ENCODE peak calls at places on chromosomes 3 and 15, in four cellular contexts. R, E, S and J are unnamed samples. For H3K4me1, the result is how much of the 10 kb centered on the place peaks cover.

GRCh38 chr15:90033448-90033847 is 32.3 kb downstream of the ZNF710 start:
- DNase-seq in E (no peak), S (no peak), R (no peak), J (no peak)

GRCh38 chr3:14227866-14228265 is 49.2 kb downstream of the LSM3 start:
- DNase-seq in E (peak), S (no peak), R (no peak), J (no peak)

GRCh38 chr3:134132961-134133360 is 103.2 kb upstream of the SLCO2A1 start:
- DNase-seq in R (no peak), S (no peak), E (peak), J (no peak)

GRCh38 chr15:58383876-58384275 is 47.9 kb upstream of the LIPC start:
- DNase-seq in E (no peak), R (no peak), S (no peak), J (no peak)

GRCh38 chr15:80701676-80702311 is 6.7 kb downstream of the ABHD17C start:
- DNase-seq in E (no peak), S (no peak), R (no peak), J (no peak)

GRCh38 chr15:38905634-38906033 is 341.0 kb upstream of the RASGRP1 start:
- DNase-seq in S (no peak), R (no peak), E (peak), J (no peak)

GRCh38 chr3:17342126-17342525 is 400.3 kb downstream of the TBC1D5 start:
- DNase-seq in R (no peak), S (no peak), E (no peak), J (no peak)

GRCh38 chr3:117725314-117725713 is 1015.7 kb downstream of the TUSC7 start:
- DNase-seq in E (no peak), R (no peak), S (no peak), J (no peak)

GRCh38 chr3:44568561-44568960 is 13.6 kb downstream of the ZKSCAN7 start:
- DNase-seq in E (peak), R (no peak), S (no peak), J (peak)

GRCh38 chr3:194606163-194606562 is 27.1 kb downstream of the TMEM44 start:
- DNase-seq in R (no peak), E (no peak), S (no peak), J (no peak)

GRCh38 chr15:78077860-78078187 is 313 bp upstream of the TBC1D2B start:
- DNase-seq in S (no peak), E (no peak), R (no peak), J (no peak)

GRCh38 chr3:108334698-108335097 is 38.4 kb downstream of the HHLA2 start:
- DNase-seq in S (no peak), R (no peak), E (peak), J (no peak)

GRCh38 chr3:129112308-129113052 is 9.1 kb downstream of the RAB43 start:
- DNase-seq in E (peak), R (no peak), S (no peak), J (peak)

GRCh38 chr3:127452321-127452821 is 138.2 kb downstream of the TPRA1 start:
- DNase-seq in E (no peak), R (no peak), S (no peak), J (no peak)

GRCh38 chr3:149466192-149466591 is 8.3 kb upstream of the TM4SF4 start:
- DNase-seq in E (peak), S (no peak), R (no peak), J (peak)

GRCh38 chr3:150147776-150148175 is 177.1 kb upstream of the PFN2 start:
- DNase-seq in R (peak), S (no peak), E (peak), J (peak)

GRCh38 chr3:109569121-109569520 is 231.8 kb upstream of the DPPA4 start:
- DNase-seq in S (no peak), E (peak), R (no peak), J (peak)

GRCh38 chr3:78455737-78456136 is 1312.1 kb downstream of the ROBO1 start:
- DNase-seq in R (no peak), S (no peak), E (no peak), J (no peak)

GRCh38 chr3:23809840-23810341 is 4.1 kb downstream of the UBE2E1 start:
- DNase-seq in S (no peak), E (no peak), R (no peak), J (no peak)

GRCh38 chr15:90295270-90295648 is 29.8 kb downstream of the NGRN start:
- DNase-seq in E (no peak), S (no peak), R (no peak), J (no peak)

GRCh38 chr3:50160561-50160983 is 5.4 kb downstream of the SEMA3F start:
- DNase-seq in S (no peak), E (no peak), R (no peak), J (no peak)

GRCh38 chr3:8503871-8504610 is 2.4 kb downstream of the LMCD1 start:
- DNase-seq in E (no peak), S (no peak), R (no peak), J (peak)

GRCh38 chr3:44932986-44933944 is 42.7 kb downstream of the ZDHHC3 start:
- DNase-seq in R (no peak), E (no peak), S (no peak), J (no peak)

GRCh38 chr15:63983071-63983711 is 63.1 kb downstream of the DAPK2 start:
- DNase-seq in R (no peak), E (no peak), S (no peak), J (no peak)

GRCh38 chr15:91813924-91814323 is 39.6 kb upstream of the SLCO3A1 start:
- DNase-seq in R (no peak), E (no peak), S (no peak), J (no peak)

GRCh38 chr3:169694117-169694516 is 30.6 kb upstream of the MECOM start:
- DNase-seq in S (no peak), E (peak), R (no peak), J (no peak)

GRCh38 chr3:188321258-188321657 is 167.3 kb downstream of the LPP start:
- DNase-seq in S (no peak), E (no peak), R (no peak), J (no peak)

GRCh38 chr3:168089179-168089771 is 6.4 kb downstream of the GOLIM4 start:
- DNase-seq in R (no peak), E (no peak), S (no peak), J (no peak)

GRCh38 chr3:136120373-136121348 is 75.5 kb downstream of the MSL2 start:
- DNase-seq in R (no peak), S (no peak), E (peak), J (no peak)

GRCh38 chr3:141204343-141204742 is 27.3 kb upstream of the PXYLP1 start:
- DNase-seq in S (no peak), E (no peak), R (no peak), J (no peak)

GRCh38 chr3:127739347-127740135 is 66.8 kb downstream of the ABTB1 start:
- DNase-seq in E (peak), S (no peak), R (no peak), J (no peak)

GRCh38 chr3:45706133-45706808 is 17.1 kb downstream of the SACM1L start:
- DNase-seq in R (no peak), E (no peak), S (no peak), J (no peak)

GRCh38 chr3:181838940-181839914 is 127.5 kb downstream of the SOX2 start:
- DNase-seq in E (no peak), R (no peak), S (no peak), J (no peak)

DNA sequence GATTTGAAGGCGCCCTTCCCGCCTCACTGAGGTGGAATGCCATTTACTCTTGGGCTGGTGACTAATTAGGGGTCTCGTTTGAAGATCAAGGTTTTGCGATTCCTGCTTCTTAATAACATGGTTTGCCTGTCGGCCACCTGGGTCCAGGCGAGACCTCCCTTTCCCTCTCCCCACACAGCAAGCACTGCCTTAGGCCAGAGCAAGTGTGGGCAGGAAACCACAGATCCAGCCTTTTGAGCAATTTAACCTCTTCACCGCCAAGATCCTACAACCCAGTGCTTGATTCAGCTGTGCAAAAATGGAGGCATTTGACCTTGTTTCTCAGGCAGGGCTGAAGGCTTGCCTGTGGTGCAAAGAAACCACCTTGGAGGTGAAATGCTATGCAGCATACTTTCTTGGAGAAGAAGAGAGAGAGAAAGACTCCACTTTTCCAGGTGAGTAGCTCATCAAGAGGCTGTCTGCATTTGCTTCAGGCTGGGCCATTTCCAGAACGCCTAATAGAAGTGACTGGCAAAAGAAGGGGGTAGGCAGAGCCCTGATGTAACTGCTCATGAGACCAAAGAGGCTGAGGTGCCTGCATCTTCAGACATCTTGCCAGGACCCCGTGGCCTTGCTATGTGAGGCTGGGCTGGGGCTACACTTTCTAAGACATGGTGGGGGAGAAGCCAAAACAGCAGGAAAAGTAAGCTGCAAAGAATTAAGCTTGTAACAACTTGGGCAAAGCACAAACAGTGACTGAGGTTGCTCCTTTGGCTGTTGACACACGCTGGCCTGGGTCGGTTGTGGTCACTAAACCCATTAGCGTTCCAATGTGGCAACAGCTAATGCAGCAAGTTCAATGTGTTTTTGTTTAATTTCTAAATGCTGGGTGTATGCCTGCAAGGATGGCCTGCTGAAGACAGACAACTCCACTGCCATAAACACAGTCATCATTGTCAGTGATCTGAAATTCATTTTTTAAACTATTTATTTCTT is 34.3 kb upstream of the WNT5A start:
- DNase-seq in R (peak), E (no peak), S (no peak), J (peak)
- H3K4me3 ChIP-seq in R (no peak), E (no peak), S (no peak), J (no peak)

GRCh38 chr15:25846377-25846776 is 16.8 kb downstream of the ATP10A start:
- DNase-seq in R (no peak), S (no peak), E (no peak), J (no peak)
- H3K4me1 ChIP-seq in R (under half), S (under half), E (under half), J (under half)

DNA sequence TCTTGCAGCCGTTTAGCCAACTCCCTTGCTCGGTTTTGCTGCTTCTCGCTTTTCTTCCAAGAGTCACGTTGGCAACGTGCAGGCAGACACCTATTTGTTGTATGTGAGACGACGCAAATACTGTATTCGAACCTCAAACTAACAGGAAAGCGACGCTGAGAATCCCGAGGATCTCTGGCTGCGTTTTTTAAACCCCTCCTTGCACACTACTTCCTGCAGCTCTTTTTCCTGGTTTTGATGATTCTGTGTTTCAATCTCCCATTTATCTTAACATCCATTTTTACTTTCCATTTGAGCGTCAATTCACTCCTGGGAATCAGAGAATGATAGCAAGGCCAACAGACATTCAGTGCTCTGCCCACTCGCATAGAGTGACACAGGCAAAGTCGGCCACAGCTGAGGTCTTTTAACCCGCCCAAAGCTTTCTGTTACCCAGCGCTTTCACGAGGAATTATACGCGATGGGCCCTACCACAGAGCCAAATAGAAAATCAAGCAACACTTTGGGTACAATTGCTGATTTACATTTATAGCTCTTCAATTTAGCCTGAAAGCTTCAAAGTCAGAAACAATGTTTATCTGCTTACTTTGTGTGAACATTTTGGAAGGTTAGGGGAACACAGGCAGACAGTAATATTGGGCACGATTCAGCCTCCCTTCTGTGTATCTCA is 1.6 kb upstream of the ANXA2 start:
- DNase-seq in R (no peak), E (no peak), S (no peak), J (no peak)
- H3K4me3 ChIP-seq in R (no peak), E (peak), S (peak), J (peak)

DNA sequence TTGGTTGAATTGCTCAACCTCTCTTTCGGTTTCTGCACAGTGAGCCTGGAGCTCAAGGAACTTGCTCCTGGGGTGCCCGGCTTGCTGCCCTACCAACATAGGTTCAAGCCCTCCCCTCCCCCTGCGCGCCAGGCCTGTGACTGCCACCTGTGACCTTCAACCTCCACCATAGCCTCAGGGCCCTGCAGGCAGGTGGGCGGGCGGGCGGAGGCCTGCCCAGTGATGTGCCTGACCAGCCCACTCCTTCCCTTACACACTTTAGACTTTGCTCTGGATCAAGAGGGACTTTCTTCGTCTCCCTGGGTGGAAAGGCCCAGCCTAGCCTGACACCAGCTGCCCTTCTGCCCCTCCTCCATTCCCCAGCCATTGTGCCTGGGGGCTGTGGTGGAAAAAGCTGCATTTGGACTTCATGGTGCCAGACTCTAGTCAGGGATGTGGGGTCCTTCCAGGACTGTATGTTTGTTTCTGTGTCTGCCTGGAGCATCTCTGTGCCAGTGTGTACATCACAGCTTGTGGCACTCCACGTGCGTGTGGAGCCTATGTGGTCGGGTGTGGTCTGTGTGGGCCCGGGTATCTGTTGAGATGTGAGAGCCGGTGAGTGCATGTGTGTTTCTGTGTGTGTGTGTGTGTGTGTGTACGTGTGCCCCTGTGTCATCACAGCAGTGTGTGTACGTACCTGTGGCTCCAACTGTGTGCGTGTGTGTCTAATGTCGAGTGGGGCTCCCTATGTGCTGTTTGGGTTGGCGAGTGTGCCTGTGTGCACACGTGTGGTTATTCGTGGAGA is 9.5 kb downstream of the PRKCD start:
- DNase-seq in R (no peak), S (no peak), E (no peak), J (no peak)
- H3K4me1 ChIP-seq in R (under half), S (under half), E (under half), J (under half)

GRCh38 chr3:46930945-46931403 is 45.6 kb downstream of the CCDC12 start:
- DNase-seq in S (no peak), R (no peak), E (no peak), J (peak)
- H3K4me3 ChIP-seq in S (no peak), R (peak), E (no peak), J (no peak)

GRCh38 chr3:34016925-34017592 is 218.6 kb downstream of the PDCD6IP start:
- DNase-seq in E (no peak), S (no peak), R (no peak), J (no peak)
- H3K4me1 ChIP-seq in E (under half), S (under half), R (under half), J (under half)

GRCh38 chr3:137762674-137763593 is 1.2 kb upstream of the SOX14 start:
- DNase-seq in R (no peak), E (no peak), S (no peak), J (no peak)

GRCh38 chr3:137761099-137761562 is 3.0 kb upstream of the SOX14 start:
- DNase-seq in R (no peak), E (no peak), S (no peak), J (no peak)

GRCh38 chr3:137760341-137761098 is 3.6 kb upstream of the SOX14 start:
- DNase-seq in S (no peak), E (no peak), R (no peak), J (no peak)

GRCh38 chr3:137763594-137763938 is 549 bp upstream of the SOX14 start:
- DNase-seq in R (no peak), S (no peak), E (no peak), J (no peak)

DNA sequence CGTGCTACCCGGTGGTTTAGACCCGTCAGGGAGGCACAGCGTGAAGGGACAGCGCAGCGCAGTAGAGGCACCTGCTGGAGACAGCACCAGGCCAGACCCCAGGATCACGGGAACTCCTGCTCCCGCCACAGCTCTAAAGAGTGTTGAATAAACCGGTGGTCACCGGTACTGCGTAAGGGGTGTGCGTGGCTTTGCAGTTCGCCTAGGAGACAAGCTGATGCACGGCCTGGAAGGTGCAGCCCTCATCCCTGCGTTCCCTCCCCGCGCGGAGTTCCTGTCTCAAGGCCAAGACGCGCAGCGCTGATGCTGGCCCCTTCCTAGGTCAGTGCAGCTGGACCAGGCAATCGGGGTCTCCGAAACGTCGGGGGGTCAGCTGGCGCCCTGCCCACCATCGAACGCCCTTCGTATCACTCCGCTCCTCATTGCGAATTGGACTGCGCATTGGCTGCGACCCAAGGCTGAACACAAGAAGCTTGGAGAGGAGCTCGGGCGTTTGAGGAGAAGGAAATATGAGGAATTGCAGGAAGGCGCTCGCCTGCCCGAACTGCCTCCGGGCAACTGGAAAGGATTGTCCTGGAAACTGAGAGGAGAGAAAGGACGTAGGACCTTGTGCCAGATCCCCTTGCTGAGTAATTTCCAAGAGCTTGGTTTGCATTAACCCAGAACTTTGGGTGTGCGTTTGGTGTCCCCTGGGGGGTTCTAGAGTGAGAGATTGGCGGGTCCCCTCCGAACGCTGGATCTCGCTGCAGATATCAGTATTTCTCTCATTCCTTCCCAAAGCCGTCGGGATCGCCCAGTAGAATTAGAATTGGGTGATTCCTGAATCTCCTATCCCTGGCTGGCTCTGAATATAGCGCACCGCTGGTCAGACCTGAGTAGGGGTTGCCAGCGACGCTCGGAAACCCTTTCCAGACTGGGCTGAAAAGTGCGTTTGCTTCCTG is 2.3 kb upstream of the SOX14 start:
- DNase-seq in R (no peak), E (no peak), S (no peak), J (no peak)
- H3K4me3 ChIP-seq in R (no peak), E (no peak), S (no peak), J (no peak)

GRCh38 chr3:4432233-4432632 is 34.8 kb downstream of the SUMF1 start:
- DNase-seq in E (no peak), S (no peak), R (no peak), J (no peak)
- H3K4me1 ChIP-seq in E (under half), S (under half), R (under half), J (under half)

DNA sequence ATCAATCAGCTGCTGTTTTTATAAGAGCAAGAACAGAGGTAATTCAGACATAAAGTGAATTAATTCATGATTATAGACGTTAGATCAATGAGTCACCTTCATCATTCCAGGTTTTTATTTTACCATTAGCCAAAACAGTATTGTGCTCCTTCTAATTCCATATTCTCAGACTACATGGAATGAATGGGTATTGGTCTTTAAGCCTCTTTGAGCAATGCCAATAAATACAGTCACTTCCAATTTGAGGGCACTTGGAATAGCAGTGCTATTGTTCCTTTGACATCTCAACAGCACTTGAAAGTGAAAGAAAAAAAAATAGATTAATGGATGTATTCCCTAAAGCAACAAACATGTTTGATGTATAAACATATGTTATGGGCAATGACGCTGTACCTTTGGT is 830.9 kb upstream of the CFAP20DC start:
- DNase-seq in R (no peak), E (no peak), S (no peak), J (no peak)
- H3K4me3 ChIP-seq in R (no peak), E (no peak), S (no peak), J (no peak)

DNA sequence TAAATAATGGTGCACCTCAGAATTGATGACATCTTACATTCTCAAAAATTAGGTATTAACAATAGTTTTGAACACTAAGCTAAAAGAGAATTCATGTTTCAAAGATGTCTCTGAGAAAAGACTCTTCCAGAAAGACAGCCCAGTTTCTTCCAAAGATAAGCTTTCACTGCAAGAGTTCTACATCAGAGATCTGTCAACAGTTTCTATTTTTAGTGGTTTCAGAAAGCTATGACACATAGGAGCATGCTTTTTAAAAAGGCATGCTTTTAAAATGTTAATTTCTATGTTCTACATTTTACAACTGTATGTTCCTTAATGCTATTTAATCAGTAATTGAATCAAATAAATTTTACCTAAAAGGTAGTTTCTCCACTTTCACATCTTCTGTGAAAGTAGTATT is 88.2 kb downstream of the PLOD2 start:
- DNase-seq in E (peak), R (no peak), S (no peak), J (no peak)
- H3K4me1 ChIP-seq in E (under half), R (under half), S (under half), J (under half)